ENCODE peak calls at places on chromosomes 1 and 21, in six cellular contexts. E, F, J, Z, M and X are unnamed samples.

GRCh38 chr1:230247921-230248778 is 178.0 kb downstream of the PGBD5 start:
- DNase-seq in E (no peak), Z (no peak), F (no peak), M (no peak), J (no peak), X (no peak)

GRCh38 chr1:67618285-67619018 is 66.5 kb upstream of the GADD45A start:
- DNase-seq in F (no peak), J (peak), M (peak), E (peak), Z (no peak), X (no peak)

GRCh38 chr1:181122227-181122626 is 33.7 kb downstream of the IER5 start:
- DNase-seq in M (no peak), E (peak), J (no peak), F (no peak), Z (no peak), X (no peak)

GRCh38 chr21:16305686-16306085 is 575.9 kb downstream of the USP25 start:
- DNase-seq in Z (no peak), J (no peak), F (no peak), E (peak), M (no peak), X (no peak)

GRCh38 chr1:189524501-189524900 is 953.2 kb downstream of the BRINP3 start:
- DNase-seq in M (no peak), Z (no peak), J (no peak), E (no peak), F (no peak), X (no peak)

GRCh38 chr1:1759456-1760344 is 18.6 kb downstream of the NADK start:
- DNase-seq in M (no peak), J (no peak), F (peak), E (no peak), Z (peak), X (no peak)

GRCh38 chr21:14766241-14766640 is 220.1 kb upstream of the SAMSN1 start:
- DNase-seq in Z (no peak), M (no peak), E (no peak), F (no peak), J (no peak), X (no peak)

GRCh38 chr1:39825432-39825941 is 36.8 kb upstream of the BMP8B start:
- DNase-seq in J (no peak), F (no peak), M (no peak), Z (no peak), E (no peak), X (no peak)

GRCh38 chr1:216898801-216899200 is 175.6 kb upstream of the ESRRG start:
- DNase-seq in E (no peak), J (no peak), F (no peak), M (no peak), Z (no peak), X (no peak)

GRCh38 chr1:55420866-55421265 is 205.7 kb upstream of the USP24 start:
- DNase-seq in J (no peak), Z (no peak), M (peak), E (no peak), F (no peak), X (no peak)

GRCh38 chr1:53074313-53075154 is 12.5 kb downstream of the PODN start:
- DNase-seq in F (no peak), J (peak), M (no peak), E (peak), Z (peak), X (no peak)

GRCh38 chr1:208159542-208160258 is 84.5 kb downstream of the PLXNA2 start:
- DNase-seq in J (peak), M (no peak), Z (no peak), E (peak), F (peak), X (no peak)

GRCh38 chr1:180837025-180837424 is 75.7 kb upstream of the KIAA1614 start:
- DNase-seq in M (no peak), E (no peak), F (no peak), Z (no peak), J (no peak), X (no peak)

GRCh38 chr1:41038110-41038509 is 16.6 kb upstream of the SLFNL1 start:
- DNase-seq in Z (no peak), F (no peak), M (no peak), J (no peak), E (no peak), X (no peak)

GRCh38 chr1:6918908-6919511 is 133.8 kb downstream of the CAMTA1 start:
- DNase-seq in M (no peak), Z (no peak), E (no peak), J (peak), F (no peak), X (no peak)

GRCh38 chr1:212710566-212710965 is 10.9 kb upstream of the BATF3 start:
- DNase-seq in F (no peak), E (no peak), J (no peak), Z (no peak), M (peak), X (no peak)

GRCh38 chr1:64403331-64403730 is 66.6 kb upstream of the CACHD1 start:
- DNase-seq in E (no peak), M (no peak), J (no peak), Z (no peak), F (no peak), X (no peak)

GRCh38 chr1:14304381-14304865 is 294.1 kb upstream of the KAZN start:
- DNase-seq in J (peak), F (no peak), M (peak), E (no peak), Z (no peak), X (no peak)

GRCh38 chr1:183424691-183425090 is 6.5 kb upstream of the NMNAT2 start:
- DNase-seq in M (no peak), J (no peak), E (no peak), Z (no peak), F (no peak), X (no peak)

GRCh38 chr1:110477445-110477957 is 26.6 kb downstream of the PROK1 start:
- DNase-seq in E (no peak), M (no peak), F (no peak), Z (no peak), J (no peak), X (no peak)

GRCh38 chr1:44829506-44830384 is 13.3 kb downstream of the PTCH2 start:
- DNase-seq in F (no peak), E (peak), J (no peak), Z (no peak), M (no peak), X (no peak)

GRCh38 chr1:103160281-103160680 is 52.0 kb upstream of the COL11A1 start:
- DNase-seq in F (no peak), E (no peak), M (no peak), J (no peak), Z (no peak), X (no peak)

GRCh38 chr21:26965567-26966359 is 1.1 kb downstream of the ADAMTS5 start:
- DNase-seq in J (peak), F (no peak), E (peak), M (no peak), Z (peak), X (no peak)

GRCh38 chr1:117544509-117545109 is 61.2 kb upstream of the TENT5C start:
- DNase-seq in M (no peak), E (no peak), Z (no peak), F (no peak), J (no peak), X (no peak)

GRCh38 chr1:233621923-233622322 is 8.0 kb downstream of the KCNK1 start:
- DNase-seq in M (no peak), F (no peak), E (no peak), J (no peak), Z (no peak), X (no peak)

GRCh38 chr1:52752427-52752826 is 26.2 kb downstream of the ZYG11B start:
- DNase-seq in E (no peak), F (no peak), Z (no peak), M (no peak), J (no peak), X (no peak)

GRCh38 chr1:7300893-7301292 is 470.2 kb upstream of the VAMP3 start:
- DNase-seq in J (no peak), Z (no peak), F (no peak), E (no peak), M (peak), X (no peak)

GRCh38 chr1:192453360-192454045 is 122.1 kb upstream of the RGS1 start:
- DNase-seq in Z (no peak), J (no peak), M (no peak), E (no peak), F (no peak), X (no peak)

GRCh38 chr1:164559342-164560070 is 522 bp downstream of the PBX1 start:
- DNase-seq in M (no peak), F (no peak), E (peak), Z (peak), J (peak), X (no peak)

GRCh38 chr1:36085686-36086526 is 2.0 kb downstream of the TEKT2 start:
- DNase-seq in Z (peak), F (no peak), J (peak), E (no peak), M (no peak), X (no peak)

GRCh38 chr1:208238710-208239517 is 5.3 kb downstream of the PLXNA2 start:
- DNase-seq in E (no peak), J (no peak), M (no peak), F (peak), Z (no peak), X (no peak)

GRCh38 chr1:25990702-25991395 is 7.0 kb downstream of the PAFAH2 start:
- DNase-seq in Z (no peak), E (no peak), M (no peak), J (no peak), F (no peak), X (peak)

GRCh38 chr1:25992689-25993146 is 5.1 kb downstream of the PAFAH2 start:
- DNase-seq in J (no peak), M (no peak), Z (no peak), F (peak), E (no peak), X (no peak)

GRCh38 chr1:25989440-25989839 is 8.4 kb downstream of the PAFAH2 start:
- DNase-seq in Z (no peak), E (no peak), F (no peak), J (no peak), M (no peak), X (no peak)

GRCh38 chr1:25991937-25992688 is 5.8 kb downstream of the PAFAH2 start:
- DNase-seq in E (no peak), F (no peak), J (no peak), Z (no peak), M (no peak), X (no peak)

GRCh38 chr1:25989860-25990650 is 7.8 kb downstream of the PAFAH2 start:
- DNase-seq in J (no peak), E (no peak), F (no peak), Z (no peak), M (no peak), X (no peak)
- H3K4me3 ChIP-seq in J (no peak), E (no peak), F (no peak), Z (peak), M (no peak), X (peak)

GRCh38 chr1:160061376-160062100 is 8.4 kb downstream of the KCNJ10 start:
- DNase-seq in Z (peak), F (peak), J (no peak), M (no peak), E (no peak), X (no peak)

GRCh38 chr1:160053548-160054365 is 16.2 kb downstream of the KCNJ10 start:
- DNase-seq in J (no peak), Z (no peak), M (no peak), F (no peak), E (no peak), X (no peak)

GRCh38 chr1:160056648-160057169 is 13.3 kb downstream of the KCNJ10 start:
- DNase-seq in E (no peak), F (no peak), M (no peak), Z (no peak), J (no peak), X (no peak)

GRCh38 chr1:160062134-160062533 is 7.8 kb downstream of the KCNJ10 start:
- DNase-seq in F (no peak), E (no peak), J (peak), M (no peak), Z (peak), X (no peak)

GRCh38 chr1:160058087-160058486 is 11.9 kb downstream of the KCNJ10 start:
- DNase-seq in M (no peak), Z (no peak), E (no peak), J (no peak), F (peak), X (no peak)
- TF ChIP-seq CTCF in M (peak), Z (peak), E (peak), J (no peak), F (peak), X (no peak)

DNA sequence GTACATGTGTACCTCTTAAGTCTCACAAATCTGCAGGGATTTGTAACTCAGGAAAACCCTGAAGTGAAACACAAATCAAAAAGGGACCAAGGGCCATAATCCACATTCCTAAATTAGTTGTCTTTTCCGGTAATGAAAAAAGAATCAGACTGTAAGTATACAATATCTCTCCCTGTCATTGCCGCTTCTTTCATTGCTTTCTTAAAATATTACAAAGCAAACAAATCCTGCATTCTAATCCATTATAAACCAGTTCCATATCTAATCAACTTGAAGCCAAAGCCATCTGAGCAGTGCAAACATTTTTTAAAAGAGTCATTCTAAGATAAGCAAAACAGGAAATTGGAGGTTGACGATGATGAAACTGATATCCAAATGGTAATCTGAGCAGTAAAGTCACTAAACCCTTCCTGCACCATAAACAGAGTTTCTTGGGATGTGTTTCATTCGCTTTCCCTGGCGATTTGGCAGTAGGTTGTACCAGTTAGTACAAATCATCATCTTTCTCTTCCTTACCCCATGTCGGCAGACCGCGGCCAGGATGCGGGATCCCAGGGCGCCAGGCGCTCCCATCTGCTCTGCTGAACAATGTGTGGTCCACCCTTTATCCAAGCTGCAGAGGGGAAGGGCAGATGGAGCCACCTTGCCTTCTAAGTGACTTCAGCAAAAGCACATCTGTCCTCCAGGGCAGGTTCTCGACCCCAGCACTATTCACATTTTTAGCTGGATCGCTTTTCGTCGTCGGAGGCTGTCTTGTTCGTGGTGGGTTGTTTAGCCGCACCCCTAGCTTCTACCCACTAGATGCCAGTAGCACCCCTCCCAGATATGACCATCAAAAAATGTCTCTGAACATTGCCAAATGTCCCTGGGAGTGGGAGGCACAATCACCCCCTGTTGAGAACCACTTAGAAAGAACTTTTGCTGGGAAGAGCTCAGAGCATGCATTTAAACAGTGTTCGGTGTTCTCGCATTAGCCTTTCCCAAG is 58.4 kb upstream of the SIM2 start:
- DNase-seq in F (no peak), M (no peak), E (no peak), J (no peak), Z (no peak), X (no peak)
- H3K27ac ChIP-seq in F (no peak), M (no peak), E (no peak), J (no peak), Z (no peak), X (no peak)

GRCh38 chr1:94855307-94855700 is 35.1 kb downstream of the SLC44A3 start:
- DNase-seq in M (no peak), F (no peak), Z (no peak), E (no peak), J (no peak), X (no peak)
- H3K4me3 ChIP-seq in M (peak), F (no peak), Z (no peak), E (no peak), J (peak), X (no peak)

GRCh38 chr1:3858231-3858981 is 1.1 kb downstream of the DFFB start:
- DNase-seq in E (no peak), J (no peak), F (peak), M (no peak), Z (no peak), X (no peak)
- TF ChIP-seq CTCF in E (no peak), J (no peak), F (peak), M (no peak), Z (no peak), X (no peak)

DNA sequence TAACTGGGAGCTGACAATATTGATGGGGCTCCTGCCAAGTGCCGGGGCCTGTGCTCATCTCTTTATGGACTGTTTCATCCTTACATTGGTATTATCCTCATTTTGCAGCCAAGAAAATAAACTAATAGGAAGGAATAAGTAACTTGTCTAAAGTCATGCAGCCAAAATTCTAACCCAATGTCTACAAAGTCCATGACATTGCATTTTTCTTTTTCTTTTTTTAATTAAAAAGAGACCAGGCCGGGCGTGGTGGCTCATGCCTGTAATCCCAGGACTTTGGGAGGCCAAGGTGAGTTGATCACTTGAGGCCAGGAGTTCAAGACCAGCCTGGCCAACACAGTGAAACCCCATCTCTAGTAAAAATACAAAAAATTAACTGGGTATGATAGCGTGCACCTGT is 18.8 kb downstream of the DEGS1 start:
- DNase-seq in F (no peak), M (no peak), E (no peak), J (no peak), Z (no peak), X (no peak)
- H3K27ac ChIP-seq in F (no peak), M (no peak), E (no peak), J (no peak), Z (no peak), X (no peak)

GRCh38 chr1:16076003-16076870 is 2.8 kb upstream of the FAM131C start:
- DNase-seq in M (no peak), E (peak), Z (no peak), F (peak), J (peak), X (no peak)
- H3K4me3 ChIP-seq in M (no peak), E (no peak), Z (no peak), F (no peak), J (no peak), X (no peak)

GRCh38 chr1:27719286-27720251 is 6.2 kb upstream of the FAM76A start:
- DNase-seq in E (no peak), M (no peak), J (no peak), Z (no peak), F (no peak), X (no peak)
- TF ChIP-seq CTCF in E (no peak), M (no peak), J (no peak), Z (no peak), F (peak), X (peak)